ENCODE peak calls at places on chromosomes 4 and X, in four cellular contexts. Q, X, J and P are unnamed samples.

GRCh38 chr4:1192493-1193205 is 20.3 kb upstream of the SPON2 start:
- DNase-seq in J (peak), X (no peak), Q (no peak), P (no peak)

GRCh38 chr4:45662996-45663395 is 460.9 kb downstream of the GABRG1 start:
- DNase-seq in J (no peak), Q (no peak), X (no peak), P (no peak)

GRCh38 chrX:41116948-41117347 is 31.7 kb downstream of the USP9X start:
- DNase-seq in X (no peak), Q (no peak), J (no peak), P (no peak)

GRCh38 chr4:92059615-92060014 is 244.2 kb upstream of the GRID2 start:
- DNase-seq in Q (no peak), J (no peak), X (no peak), P (no peak)

GRCh38 chrX:104372547-104372946 is 117.8 kb upstream of the ESX1 start:
- DNase-seq in X (no peak), J (no peak), Q (no peak), P (no peak)

GRCh38 chrX:49930046-49930445 is 7.7 kb downstream of the CLCN5 start:
- DNase-seq in J (no peak), Q (no peak), X (no peak), P (no peak)

GRCh38 chr4:108045687-108046024 is 56.0 kb downstream of the HADH start:
- DNase-seq in Q (no peak), X (no peak), J (no peak), P (no peak)

GRCh38 chr4:1992468-1993168 is 16.2 kb downstream of the NELFA start:
- DNase-seq in Q (no peak), X (no peak), J (peak), P (no peak)

GRCh38 chr4:88737304-88738015 is 39.8 kb upstream of the NAP1L5 start:
- DNase-seq in X (no peak), J (peak), Q (no peak), P (no peak)

GRCh38 chr4:100100985-100101384 is 89.3 kb downstream of the DDIT4L start:
- DNase-seq in J (no peak), Q (no peak), X (no peak), P (no peak)

GRCh38 chr4:55312491-55313101 is 33.4 kb upstream of the SRD5A3 start:
- DNase-seq in Q (peak), X (peak), J (peak), P (no peak)

GRCh38 chr4:168551945-168552695 is 55.3 kb downstream of the PALLD start:
- DNase-seq in X (no peak), J (no peak), Q (no peak), P (no peak)

GRCh38 chrX:30635630-30636029 is 17.6 kb upstream of the GK start:
- DNase-seq in Q (no peak), J (no peak), X (no peak), P (no peak)

GRCh38 chr4:111398906-111399330 is 746.3 kb upstream of the FAM241A start:
- DNase-seq in Q (no peak), X (no peak), J (no peak), P (no peak)

GRCh38 chr4:165048170-165048569 is 5.5 kb upstream of the TRIM75 start:
- DNase-seq in Q (no peak), X (no peak), J (no peak), P (no peak)

GRCh38 chr4:15213415-15213814 is 211.1 kb downstream of the CPEB2 start:
- DNase-seq in X (no peak), Q (no peak), J (no peak), P (no peak)

GRCh38 chrX:123339201-123339905 is 155.3 kb downstream of the GRIA3 start:
- DNase-seq in J (no peak), Q (no peak), X (peak), P (no peak)

GRCh38 chr4:104491396-104491821 is 3.3 kb downstream of the CXXC4 start:
- DNase-seq in Q (no peak), J (peak), X (no peak), P (peak)

GRCh38 chr4:26533685-26534084 is 43.4 kb upstream of the CCKAR start:
- DNase-seq in X (no peak), J (no peak), Q (no peak), P (no peak)

GRCh38 chr4:8114456-8115202 is 44.0 kb downstream of the ABLIM2 start:
- DNase-seq in J (no peak), X (no peak), Q (no peak), P (no peak)

GRCh38 chr4:24842356-24842755 is 47.0 kb downstream of the SOD3 start:
- DNase-seq in Q (no peak), X (no peak), J (no peak), P (no peak)

GRCh38 chr4:109599046-109599652 is 39.1 kb downstream of the MCUB start:
- DNase-seq in J (no peak), Q (no peak), X (no peak), P (no peak)

GRCh38 chrX:100413231-100413630 is 3.2 kb upstream of the PCDH19 start:
- DNase-seq in Q (peak), X (no peak), J (no peak), P (no peak)

GRCh38 chr4:53563824-53564223 is 27.5 kb downstream of the LNX1 start:
- DNase-seq in Q (peak), J (no peak), X (no peak), P (no peak)

GRCh38 chr4:92299152-92299551 is 4.6 kb upstream of the GRID2 start:
- DNase-seq in X (no peak), Q (no peak), J (no peak), P (no peak)

GRCh38 chr4:187826725-187827124 is 168.8 kb upstream of the ZFP42 start:
- DNase-seq in Q (no peak), J (no peak), X (no peak), P (no peak)

GRCh38 chr4:96566755-96567154 is 726.9 kb downstream of the PDHA2 start:
- DNase-seq in J (no peak), X (no peak), Q (no peak), P (no peak)

GRCh38 chr4:180827193-180827592 is 1416.0 kb upstream of the TENM3 start:
- DNase-seq in X (no peak), J (no peak), Q (no peak), P (no peak)

GRCh38 chrX:41344053-41344452 is 10.1 kb downstream of the DDX3X start:
- DNase-seq in J (no peak), X (no peak), Q (no peak), P (no peak)

GRCh38 chr4:47827339-47828047 is 10.4 kb downstream of the CORIN start:
- DNase-seq in Q (no peak), X (no peak), J (no peak), P (no peak)

GRCh38 chrX:44456685-44457084 is 86.0 kb downstream of the FUNDC1 start:
- DNase-seq in Q (no peak), J (no peak), X (no peak), P (no peak)

GRCh38 chr4:133148690-133149363 is at the start of gene PCDH10:
- DNase-seq in J (peak), X (peak), Q (peak), P (peak)

GRCh38 chrX:9260603-9261002 is 204.3 kb upstream of the TBL1X start:
- DNase-seq in Q (no peak), J (no peak), X (no peak), P (no peak)

GRCh38 chr4:145815626-145816025 is 123.0 kb downstream of the ZNF827 start:
- DNase-seq in X (peak), J (no peak), Q (no peak), P (no peak)

GRCh38 chr4:28378109-28378830 is 1517.6 kb downstream of the STIM2 start:
- DNase-seq in Q (no peak), X (no peak), J (peak), P (no peak)

GRCh38 chr4:99855677-99856076 is 38.5 kb downstream of the LAMTOR3 start:
- DNase-seq in X (no peak), Q (no peak), J (no peak), P (no peak)

GRCh38 chrX:27555514-27555913 is 34.6 kb upstream of the DCAF8L2 start:
- DNase-seq in Q (no peak), X (no peak), J (no peak), P (no peak)

GRCh38 chrX:86044210-86044609 is 3.1 kb downstream of the CHM start:
- DNase-seq in Q (no peak), J (no peak), X (no peak), P (no peak)

GRCh38 chrX:15059488-15059887 is 186.3 kb downstream of the MOSPD2 start:
- DNase-seq in X (no peak), Q (no peak), J (no peak), P (no peak)
- TF ChIP-seq CTCF in X (peak), Q (no peak), J (no peak), P (no peak)

DNA sequence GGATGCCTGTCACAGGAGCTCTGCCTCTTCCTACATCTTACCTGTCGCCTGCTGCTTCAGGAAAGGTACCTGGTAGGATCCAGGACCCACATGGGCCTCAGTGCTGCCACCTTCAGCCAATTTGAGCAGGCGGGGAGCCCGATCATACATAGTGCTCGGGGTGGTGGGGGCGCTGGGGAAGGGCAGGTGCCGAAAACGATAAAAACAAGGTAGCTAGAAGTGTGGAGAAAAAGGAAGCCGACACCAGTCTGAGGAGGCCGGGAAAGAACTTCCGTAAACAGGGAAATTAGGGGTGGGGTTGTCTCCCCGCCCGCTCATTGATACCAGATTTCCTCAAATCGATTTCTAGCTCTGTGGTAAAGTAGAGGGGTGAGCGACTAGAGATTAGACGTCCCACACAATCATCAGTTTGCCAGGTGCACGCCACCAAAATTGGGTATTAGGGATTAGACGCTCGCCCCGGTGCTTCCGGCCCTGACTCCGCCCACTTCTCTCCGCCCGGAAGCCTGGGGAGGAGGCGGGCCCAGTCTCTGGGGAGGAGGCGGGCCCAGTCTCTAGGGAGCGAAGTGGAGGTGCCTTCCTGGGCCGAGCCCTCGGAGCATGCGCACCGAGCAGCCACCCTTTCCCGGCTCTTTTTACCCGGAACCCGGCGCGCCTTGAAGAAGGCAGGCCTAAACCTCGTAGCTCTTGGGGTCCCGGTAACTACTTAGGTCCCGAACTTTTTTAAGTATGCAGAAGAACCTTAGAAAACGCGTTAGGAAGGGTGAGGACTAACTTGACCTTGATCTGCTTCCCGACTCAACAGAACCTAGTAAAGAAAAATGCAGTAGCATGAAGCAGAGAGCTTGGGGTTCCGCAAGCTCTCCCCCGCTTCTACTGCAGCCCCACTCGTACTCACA is at the start of gene STPG2:
- DNase-seq in X (peak), J (peak), Q (peak), P (peak)
- TF ChIP-seq CTCF in X (peak), J (peak), Q (peak), P (peak)

GRCh38 chr4:94171616-94172015 is 36.0 kb upstream of the SMARCAD1 start:
- DNase-seq in J (no peak), X (no peak), Q (no peak), P (no peak)
- TF ChIP-seq CTCF in J (peak), X (peak), Q (peak), P (peak)

DNA sequence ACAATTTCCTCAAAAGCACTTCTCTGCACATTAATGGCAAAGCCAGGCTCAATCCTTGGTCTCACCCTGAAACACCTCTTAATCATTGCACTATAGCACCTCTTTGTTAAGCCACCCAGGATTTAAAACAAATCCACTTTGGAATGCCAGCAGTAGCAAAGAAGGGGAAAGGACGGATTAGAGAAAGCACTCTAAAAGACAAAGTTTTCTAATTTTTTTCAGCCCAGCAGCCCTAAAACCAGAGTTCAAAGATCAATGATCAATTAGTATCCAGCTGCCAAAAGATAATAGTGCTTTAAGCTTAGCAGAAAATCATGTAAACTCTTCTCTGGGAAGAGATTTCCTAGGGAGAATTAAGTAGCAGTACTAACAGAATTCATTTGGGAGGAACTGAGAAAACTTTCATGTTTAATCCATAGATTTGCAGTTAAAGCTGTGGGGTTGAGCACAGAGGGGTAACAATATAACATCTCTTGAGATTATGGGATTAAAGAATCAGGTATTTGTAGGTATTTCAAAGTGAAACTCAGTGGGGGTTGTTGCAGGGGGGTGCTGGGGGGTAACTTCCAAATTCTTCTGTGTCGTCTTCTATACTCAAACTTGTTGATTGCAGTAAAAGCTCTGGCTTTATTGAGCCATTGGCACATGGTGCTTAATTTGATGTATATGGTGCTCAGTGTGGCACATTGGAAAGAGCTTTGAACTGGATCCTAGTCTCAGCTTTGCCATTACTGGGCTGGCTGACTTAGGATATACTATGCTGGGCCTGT is 61.8 kb downstream of the LRRC66 start:
- DNase-seq in Q (no peak), X (no peak), J (no peak), P (no peak)
- TF ChIP-seq CTCF in Q (no peak), X (no peak), J (no peak), P (no peak)

GRCh38 chrX:119791437-119792231 is at the start of gene RPL39:
- DNase-seq in X (peak), Q (peak), J (peak), P (peak)

DNA sequence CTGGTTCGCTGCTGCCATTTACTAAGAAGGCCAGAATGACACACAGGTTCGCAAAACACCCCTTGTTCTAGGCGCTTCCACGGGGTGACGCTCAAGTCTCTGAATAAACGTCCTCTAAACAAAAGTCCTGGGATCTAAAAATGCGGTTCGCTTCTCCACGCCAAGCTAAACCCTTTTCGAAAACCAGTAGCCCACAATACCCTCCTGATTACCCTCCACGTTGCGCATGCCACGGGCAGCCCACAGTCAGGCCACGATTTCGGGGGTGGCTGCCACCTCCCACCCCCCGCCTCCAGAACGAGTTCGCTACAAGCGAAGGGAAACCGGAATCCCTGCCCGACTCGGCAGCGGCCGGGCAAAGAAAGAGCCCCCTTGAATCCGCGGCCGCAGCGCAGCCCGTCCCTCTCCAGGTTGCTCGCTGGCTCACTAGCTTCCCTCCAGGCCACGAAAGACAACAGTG is 423 bp downstream of the RPL39 start:
- DNase-seq in J (no peak), X (no peak), Q (no peak), P (peak)
- TF ChIP-seq CTCF in J (no peak), X (peak), Q (no peak), P (no peak)

GRCh38 chrX:153723351-153724251 is 586 bp downstream of the BCAP31 start:
- DNase-seq in Q (no peak), X (no peak), J (peak), P (peak)
- TF ChIP-seq CTCF in Q (peak), X (peak), J (no peak), P (peak)

GRCh38 chr4:77865259-77865658 is 2.6 kb downstream of the MRPL1 start:
- DNase-seq in J (no peak), X (no peak), Q (no peak), P (no peak)

GRCh38 chr4:77859256-77859655 is 3.4 kb upstream of the MRPL1 start:
- DNase-seq in X (no peak), J (no peak), Q (no peak), P (no peak)

GRCh38 chr4:77861500-77861899 is 1.1 kb upstream of the MRPL1 start:
- DNase-seq in Q (no peak), X (no peak), J (no peak), P (no peak)

GRCh38 chr4:77862478-77863216 is at the start of gene MRPL1:
- DNase-seq in J (peak), Q (peak), X (peak), P (peak)
- TF ChIP-seq CTCF in J (no peak), Q (no peak), X (no peak), P (no peak)

DNA sequence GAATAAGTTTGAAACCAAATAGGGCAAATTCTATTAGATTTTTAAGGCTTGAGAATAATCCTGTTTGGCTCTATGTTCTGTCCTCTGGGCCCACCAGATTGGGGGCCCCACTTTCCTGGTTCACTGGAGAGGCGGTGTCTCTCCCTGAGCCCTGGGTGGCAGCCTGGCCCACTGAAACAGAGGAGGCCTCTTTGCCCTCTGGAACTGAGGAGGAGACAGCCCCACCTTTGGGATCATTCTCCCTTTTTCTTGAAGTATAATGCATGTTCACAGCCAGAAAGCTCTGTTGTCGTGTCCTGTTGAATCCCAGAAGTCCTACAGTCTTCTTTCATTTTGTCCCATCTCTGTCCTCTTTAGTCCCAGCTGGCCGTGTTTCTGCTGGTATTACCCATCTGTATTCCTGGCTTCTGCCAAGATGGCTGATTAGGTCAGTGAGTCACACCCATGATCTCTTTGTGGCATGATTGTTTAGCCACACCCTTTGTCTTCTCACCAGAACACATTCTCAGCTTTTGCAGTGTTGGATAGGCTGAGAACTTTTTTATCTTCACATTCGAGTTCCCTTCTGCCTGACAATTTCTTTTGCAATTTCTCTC is 8.1 kb upstream of the TBC1D25 start:
- DNase-seq in X (peak), J (no peak), Q (peak), P (no peak)
- TF ChIP-seq CTCF in X (no peak), J (no peak), Q (no peak), P (no peak)

DNA sequence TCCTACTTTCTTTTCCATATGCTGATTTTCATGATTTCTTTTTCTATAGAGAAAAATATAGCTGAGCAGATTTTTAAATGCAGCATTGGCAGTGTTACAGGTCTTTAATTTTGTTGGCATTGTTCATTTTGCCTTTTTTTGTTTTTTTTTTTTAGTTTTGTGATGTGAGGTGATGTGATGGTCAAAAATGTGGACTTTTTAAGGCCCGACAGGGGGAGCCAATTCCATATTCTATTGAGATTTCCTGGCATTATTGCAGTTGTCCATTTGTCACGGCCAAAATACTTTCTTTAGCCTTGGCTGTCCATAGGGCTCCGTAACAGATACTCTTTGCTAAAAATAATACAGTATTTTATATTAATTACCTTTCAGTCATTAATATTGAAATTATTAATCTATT is 47.8 kb downstream of the SLIT2 start:
- DNase-seq in Q (no peak), X (no peak), J (no peak), P (no peak)
- TF ChIP-seq CTCF in Q (no peak), X (peak), J (no peak), P (peak)